ENCODE peak calls at places on chromosomes 6 and 20, in six cellular contexts. K, F, A, C, Q and R are unnamed samples.

GRCh38 chr20:23626040-23626620 is 11.6 kb downstream of the CST3 start:
- DNase-seq in C (no peak), K (no peak), F (no peak), A (no peak), Q (peak; percentile 67), R (peak; percentile 29)

GRCh38 chr20:59813126-59813947 is 120.1 kb downstream of the SYCP2 start:
- DNase-seq in K (no peak), A (no peak), C (no peak), Q (no peak), F (no peak), R (no peak)

GRCh38 chr6:42093582-42094329 is 43.4 kb downstream of the TAF8 start:
- DNase-seq in F (no peak), Q (peak; percentile 15), C (no peak), K (no peak), A (peak; percentile 28), R (peak; percentile 72)

GRCh38 chr6:2881358-2881885 is 21.7 kb downstream of the SERPINB9 start:
- DNase-seq in A (no peak), Q (no peak), C (no peak), K (no peak), F (no peak), R (no peak)

GRCh38 chr6:17979479-17979878 is 8.0 kb downstream of the KIF13A start:
- DNase-seq in F (no peak), K (no peak), A (no peak), Q (no peak), C (no peak), R (no peak)

GRCh38 chr20:49675368-49676151 is 38.1 kb downstream of the B4GALT5 start:
- DNase-seq in K (no peak), C (no peak), Q (peak; percentile 47), A (no peak), F (no peak), R (no peak)

GRCh38 chr6:166360243-166361079 is 18.1 kb upstream of the SFT2D1 start:
- DNase-seq in Q (peak; percentile 72), K (peak; percentile 39), A (peak; percentile 19), C (no peak), F (no peak), R (peak; percentile 24)

GRCh38 chr6:166307981-166308768 is at the start of gene PRR18:
- DNase-seq in K (no peak), A (peak; percentile 4), Q (no peak), C (no peak), F (peak; percentile 31), R (peak; percentile 40)

GRCh38 chr20:17431621-17432364 is 99.4 kb downstream of the BFSP1 start:
- DNase-seq in C (peak; percentile 23), F (peak; percentile 72), Q (peak; percentile 68), A (peak; percentile 50), K (peak; percentile 44), R (peak; percentile 45)

GRCh38 chr6:26020983-26021349 is 58.4 kb downstream of the TRIM38 start:
- DNase-seq in A (peak; percentile 86), Q (peak; percentile 78), C (no peak), F (peak; percentile 63), K (peak; percentile 74), R (no peak)

GRCh38 chr20:59566631-59567524 is 37.5 kb upstream of the PHACTR3 start:
- DNase-seq in C (no peak), A (no peak), Q (no peak), K (no peak), F (no peak), R (no peak)

GRCh38 chr20:33685328-33686007 is 717 bp downstream of the E2F1 start:
- DNase-seq in C (no peak), K (no peak), A (peak; percentile 21), F (no peak), Q (no peak), R (peak; percentile 64)

GRCh38 chr6:19501737-19502245 is 335.4 kb upstream of the ID4 start:
- DNase-seq in Q (no peak), K (no peak), A (no peak), F (no peak), C (no peak), R (no peak)

GRCh38 chr20:41526327-41526726 is 91.8 kb downstream of the CHD6 start:
- DNase-seq in C (no peak), A (no peak), Q (no peak), F (no peak), K (no peak), R (peak; percentile 25)

GRCh38 chr6:31114970-31115849 is 610 bp downstream of the PSORS1C1 start:
- DNase-seq in F (no peak), Q (peak; percentile 47), C (no peak), A (peak; percentile 19), K (peak; percentile 42), R (peak; percentile 70)

GRCh38 chr20:23569570-23569969 is 1.3 kb upstream of the CST9L start:
- DNase-seq in K (no peak), F (no peak), C (no peak), A (no peak), Q (no peak), R (no peak)

GRCh38 chr6:106772270-106773142 is 143.1 kb downstream of the QRSL1 start:
- DNase-seq in A (no peak), K (no peak), F (no peak), Q (no peak), C (no peak), R (no peak)

GRCh38 chr20:33159713-33160112 is 8.2 kb upstream of the BPIFA2 start:
- DNase-seq in F (no peak), C (no peak), A (no peak), K (no peak), Q (no peak), R (no peak)

GRCh38 chr6:30612213-30612612 is 4.8 kb downstream of the PPP1R10 start:
- DNase-seq in K (peak; percentile 57), F (no peak), Q (no peak), C (no peak), A (peak; percentile 68), R (no peak)

GRCh38 chr6:31202259-31203166 is 32.0 kb upstream of the POU5F1 start:
- DNase-seq in A (no peak), F (no peak), Q (no peak), K (no peak), C (no peak), R (peak; percentile 27)

DNA sequence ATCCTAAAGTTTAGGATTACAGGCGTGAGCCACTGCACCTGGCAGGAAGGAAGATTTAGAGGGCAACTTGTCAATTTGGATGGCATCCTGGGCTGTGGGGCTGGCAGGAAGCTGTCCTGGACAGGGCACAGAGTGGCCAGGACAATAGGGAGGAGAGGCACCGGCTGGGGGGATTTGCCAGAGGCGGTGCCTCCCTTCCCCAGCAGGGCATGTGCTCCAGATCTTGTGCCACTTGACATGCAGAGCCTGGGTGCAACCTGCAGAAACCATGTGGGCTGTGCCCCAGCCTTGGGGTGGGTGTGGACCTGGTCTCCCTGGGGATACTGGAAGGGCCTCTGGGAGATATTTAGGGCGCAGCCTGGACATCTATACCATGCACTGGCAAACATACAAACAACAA is 58.6 kb upstream of the EEF1A1 start:
- DNase-seq in K (no peak), A (no peak), C (no peak), Q (no peak), F (no peak), R (no peak)
- H3K4ac ChIP-seq in K (peak overlapping the region; percentile 96), A (peak overlapping the region; percentile 88), C (peak overlapping the region; percentile 97), Q (peak overlapping the region; percentile 68), F (peak overlapping the region; percentile 84), R (peak overlapping the region; percentile 60)

GRCh38 chr20:35661908-35662307 is 2.8 kb downstream of the CPNE1 start:
- DNase-seq in C (no peak), Q (no peak), F (no peak), K (no peak), A (no peak), R (no peak)

GRCh38 chr20:35663813-35664543 is 722 bp downstream of the CPNE1 start:
- DNase-seq in K (peak; percentile 6), A (peak; percentile 55), C (no peak), F (peak; percentile 33), Q (peak; percentile 55), R (peak; percentile 89)

GRCh38 chr20:35663516-35663812 is 1.2 kb downstream of the CPNE1 start:
- DNase-seq in K (peak; percentile 19), Q (no peak), A (no peak), C (no peak), F (no peak), R (no peak)

GRCh38 chr20:35661013-35661412 is 3.7 kb downstream of the CPNE1 start:
- DNase-seq in C (no peak), Q (peak; percentile 82), F (no peak), K (no peak), A (no peak), R (peak; percentile 29)

DNA sequence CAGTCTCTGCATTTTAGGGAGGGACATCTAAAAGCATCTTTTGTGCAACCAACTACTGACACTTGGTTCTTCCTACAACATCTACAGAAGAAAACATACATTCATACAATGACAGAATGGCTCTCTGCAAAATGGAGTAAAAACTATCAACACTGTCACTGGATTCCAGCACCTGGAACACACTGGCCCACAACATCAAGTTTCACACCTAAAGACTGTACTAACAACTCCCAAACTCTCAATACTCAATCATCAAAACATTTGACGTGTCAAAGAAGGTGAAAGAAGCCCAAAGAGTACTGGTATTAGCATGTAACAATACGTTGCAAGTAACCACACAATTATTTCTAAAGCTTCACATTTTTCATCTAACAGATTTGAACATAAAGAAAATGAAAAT is 2.2 kb downstream of the CPNE1 start:
- DNase-seq in F (no peak), K (no peak), C (no peak), Q (no peak), A (no peak), R (no peak)
- H3K4me3 ChIP-seq in F (no peak overlapping the region), K (peak overlapping the region; percentile 35), C (peak overlapping the region; percentile 92), Q (no peak overlapping the region), A (peak overlapping the region; percentile 95), R (no peak overlapping the region)

DNA sequence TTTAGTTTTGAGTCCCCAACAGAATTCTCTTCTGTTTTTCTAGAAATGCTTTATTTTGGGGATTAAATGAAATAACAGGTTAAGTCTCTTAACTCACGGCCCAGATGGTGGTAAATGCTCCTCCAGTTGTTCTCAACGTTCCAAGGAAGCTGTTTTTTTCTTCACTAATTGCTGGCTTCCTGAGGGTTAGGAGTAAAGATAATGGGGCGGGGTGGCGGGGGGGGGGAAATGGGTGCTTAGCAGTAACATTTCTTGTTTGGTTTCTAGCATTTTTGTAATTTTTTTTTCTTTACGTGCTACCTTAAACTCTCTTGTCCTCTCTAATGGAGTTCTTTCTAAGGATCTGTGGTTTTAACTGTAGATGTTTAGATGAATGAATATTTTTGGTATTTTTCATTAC is 2.2 kb downstream of the SRSF3 start:
- DNase-seq in F (no peak), A (no peak), C (no peak), Q (peak; percentile 62), K (no peak), R (no peak)
- H3K4me1 ChIP-seq in F (peaks cover 28% of the 10 kb centered on the region), A (peaks cover 10% of the 10 kb centered on the region), C (peaks cover 3% of the 10 kb centered on the region), Q (peaks cover 5% of the 10 kb centered on the region), K (peaks cover 9% of the 10 kb centered on the region), R (peaks cover 4% of the 10 kb centered on the region)

GRCh38 chr6:111750147-111750546 is 123.1 kb downstream of the FYN start:
- DNase-seq in K (no peak), F (no peak), A (no peak), C (no peak), Q (no peak), R (no peak)
- H3K4ac ChIP-seq in K (no peak overlapping the region), F (no peak overlapping the region), A (no peak overlapping the region), C (no peak overlapping the region), Q (no peak overlapping the region), R (no peak overlapping the region)

DNA sequence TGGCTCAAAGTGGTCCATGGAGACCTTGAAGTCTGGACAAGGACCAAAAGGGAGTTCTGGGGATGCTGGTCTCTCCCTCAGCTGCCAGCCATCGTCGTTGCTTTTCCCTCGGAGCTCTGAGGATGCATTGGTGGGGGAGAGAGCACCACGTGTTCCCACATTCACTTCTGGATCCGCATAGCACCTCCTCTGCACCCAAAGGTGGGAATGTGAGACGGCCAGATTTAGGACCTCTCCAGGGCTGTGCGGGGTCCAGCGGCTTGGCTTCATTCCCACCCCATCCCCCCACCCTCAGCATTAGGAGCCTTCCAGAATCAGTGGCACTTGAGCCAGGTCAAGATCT is 1.1 kb downstream of the EPB41L1 start:
- DNase-seq in Q (no peak), C (no peak), F (no peak), A (no peak), K (no peak), R (no peak)
- H3K4me3 ChIP-seq in Q (no peak overlapping the region), C (peak overlapping the region; percentile 91), F (no peak overlapping the region), A (peak overlapping the region; percentile 89), K (no peak overlapping the region), R (no peak overlapping the region)